ENCODE peak calls at places on chromosomes 11 and 22, in seven cellular contexts. N is GM06990, R is C1 segment of cervical spinal cord, P is left lobe of liver, K is SK-MEL-5, Q is NAMALWA, F is sciatic nerve. A is an unnamed sample.

GRCh38 chr22:44550666-44551491 is 52.8 kb upstream of the RTL6 start:
- DNase-seq in N (peak), R (no peak), P (peak), K (peak), Q (no peak), F (peak), A (peak)

GRCh38 chr11:3016861-3017260 is 24.7 kb upstream of the NAP1L4 start:
- DNase-seq in N (no peak), R (no peak), P (no peak), K (no peak), Q (no peak), F (no peak), A (no peak)

GRCh38 chr11:9060700-9061111 is 30.7 kb downstream of the SCUBE2 start:
- DNase-seq in N (peak), R (no peak), P (no peak), K (peak), Q (peak), F (no peak), A (no peak)

GRCh38 chr11:76837696-76838421 is 22.9 kb upstream of the ACER3 start:
- DNase-seq in N (no peak), R (no peak), P (no peak), K (no peak), Q (no peak), F (no peak), A (no peak)

GRCh38 chr11:14269956-14270355 is 89.0 kb downstream of the RRAS2 start:
- DNase-seq in N (no peak), R (no peak), P (no peak), K (no peak), Q (no peak), F (no peak), A (no peak)

GRCh38 chr22:38733329-38734202 is 22.2 kb downstream of the SUN2 start:
- DNase-seq in N (no peak), R (peak), P (peak), K (peak), Q (peak), F (no peak), A (peak)

GRCh38 chr22:30562391-30562790 is 12.1 kb downstream of the GAL3ST1 start:
- DNase-seq in N (no peak), R (no peak), P (no peak), K (no peak), Q (no peak), F (no peak), A (no peak)

GRCh38 chr11:47332303-47332711 is 20.2 kb downstream of the MYBPC3 start:
- DNase-seq in N (no peak), R (no peak), P (no peak), K (no peak), Q (no peak), F (no peak), A (no peak)

GRCh38 chr11:93198221-93198650 is 445 bp upstream of the SLC36A4 start:
- DNase-seq in N (no peak), R (no peak), P (no peak), K (no peak), Q (no peak), F (no peak), A (peak)

GRCh38 chr11:113043704-113044103 is 82.5 kb downstream of the NCAM1 start:
- DNase-seq in N (no peak), R (no peak), P (no peak), K (no peak), Q (no peak), F (no peak), A (no peak)

GRCh38 chr11:114440971-114441810 is 1.9 kb downstream of the REXO2 start:
- DNase-seq in N (no peak), R (no peak), P (no peak), K (no peak), Q (peak), F (no peak), A (no peak)

GRCh38 chr11:64449381-64450167 is 90.6 kb downstream of the RPS6KA4 start:
- DNase-seq in N (peak), R (peak), P (peak), K (peak), Q (peak), F (peak), A (peak)

GRCh38 chr22:36546932-36547331 is 18.0 kb upstream of the EIF3D start:
- DNase-seq in N (no peak), R (no peak), P (no peak), K (no peak), Q (no peak), F (no peak), A (peak)

GRCh38 chr11:64994318-64994717 is 2.5 kb downstream of the BATF2 start:
- DNase-seq in N (no peak), R (no peak), P (no peak), K (no peak), Q (no peak), F (no peak), A (no peak)

GRCh38 chr22:28116261-28116673 is 197.2 kb upstream of the PITPNB start:
- DNase-seq in N (no peak), R (no peak), P (no peak), K (no peak), Q (no peak), F (no peak), A (peak)

GRCh38 chr11:76139317-76139716 is 67.0 kb downstream of the WNT11 start:
- DNase-seq in N (no peak), R (no peak), P (no peak), K (no peak), Q (no peak), F (no peak), A (no peak)

GRCh38 chr22:33569547-33569946 is 350.7 kb downstream of the LARGE1 start:
- DNase-seq in N (no peak), R (no peak), P (no peak), K (peak), Q (peak), F (no peak), A (no peak)

GRCh38 chr22:17501679-17502285 is 61.5 kb upstream of the SLC25A18 start:
- DNase-seq in N (peak), R (peak), P (no peak), K (peak), Q (peak), F (no peak), A (peak)

GRCh38 chr22:50206599-50206998 is 5.8 kb downstream of the SELENOO start:
- DNase-seq in N (no peak), R (no peak), P (peak), K (peak), Q (peak), F (no peak), A (no peak)

GRCh38 chr22:17213976-17214375 is 5.3 kb downstream of the ADA2 start:
- DNase-seq in N (no peak), R (no peak), P (peak), K (peak), Q (peak), F (peak), A (peak)

GRCh38 chr22:44032126-44032730 is 8.1 kb downstream of the PARVB start:
- DNase-seq in N (no peak), R (no peak), P (no peak), K (no peak), Q (no peak), F (no peak), A (peak)

GRCh38 chr11:42170601-42171000 is 711.1 kb upstream of the LRRC4C start:
- DNase-seq in N (no peak), R (no peak), P (no peak), K (no peak), Q (no peak), F (no peak), A (no peak)

GRCh38 chr11:79822771-79823170 is 381.9 kb upstream of the TENM4 start:
- DNase-seq in N (no peak), R (no peak), P (no peak), K (no peak), Q (no peak), F (no peak), A (no peak)

GRCh38 chr11:44248109-44248508 is 61.8 kb downstream of the ALX4 start:
- DNase-seq in N (no peak), R (no peak), P (no peak), K (no peak), Q (no peak), F (no peak), A (peak)

GRCh38 chr22:17234144-17234623 is 14.9 kb upstream of the ADA2 start:
- DNase-seq in N (no peak), R (no peak), P (no peak), K (peak), Q (no peak), F (no peak), A (no peak)

GRCh38 chr22:43217285-43218030 is 30.5 kb upstream of the TTLL12 start:
- DNase-seq in N (no peak), R (no peak), P (no peak), K (no peak), Q (no peak), F (no peak), A (no peak)

GRCh38 chr11:134074766-134075165 is 5.9 kb downstream of the JAM3 start:
- DNase-seq in N (no peak), R (no peak), P (no peak), K (no peak), Q (no peak), F (no peak), A (no peak)

A was measured in astrocyte of the hippocampus.